ENCODE peak calls at places on chromosomes 2 and 18, in five cellular contexts. W is RWPE2, C is right lobe of liver, M is HFFc6, X is neural crest cell. K is an unnamed sample.

GRCh38 chr2:24456610-24457556 is 34.2 kb upstream of the NCOA1 start:
- DNase-seq in W (no peak), C (no peak), M (peak; percentile 65), X (no peak), K (no peak)

GRCh38 chr2:118242216-118242615 is 153.9 kb downstream of the INSIG2 start:
- DNase-seq in W (no peak), C (no peak), M (no peak), X (no peak), K (no peak)

GRCh38 chr2:17793803-17794349 is 22.4 kb upstream of the MSGN1 start:
- DNase-seq in W (no peak), C (no peak), M (peak; percentile 20), X (no peak), K (no peak)

GRCh38 chr2:62660582-62661262 is 44.8 kb upstream of the EHBP1 start:
- DNase-seq in W (no peak), C (no peak), M (peak; percentile 87), X (no peak), K (no peak)

GRCh38 chr2:44522846-44523245 is 161.1 kb downstream of the CAMKMT start:
- DNase-seq in W (no peak), C (no peak), M (no peak), X (no peak), K (no peak)

GRCh38 chr2:45342-46130 is 769 bp downstream of the FAM110C start:
- DNase-seq in W (no peak), C (no peak), M (no peak), X (peak; percentile 6), K (no peak)

GRCh38 chr2:134763164-134763710 is 44.4 kb upstream of the TMEM163 start:
- DNase-seq in W (no peak), C (no peak), M (no peak), X (no peak), K (no peak)

GRCh38 chr18:35756506-35757117 is 175.1 kb downstream of the GALNT1 start:
- DNase-seq in W (no peak), C (peak; percentile 57), M (peak; percentile 64), X (peak; percentile 63), K (peak; percentile 41)

GRCh38 chr2:84251651-84252278 is 207.3 kb downstream of the SUCLG1 start:
- DNase-seq in W (no peak), C (no peak), M (no peak), X (no peak), K (no peak)

GRCh38 chr18:71212222-71212621 is 923.4 kb downstream of the SOCS6 start:
- DNase-seq in W (no peak), C (no peak), M (no peak), X (no peak), K (no peak)

GRCh38 chr18:73947180-73947989 is 200.2 kb downstream of the FBXO15 start:
- DNase-seq in W (no peak), C (no peak), M (no peak), X (no peak), K (no peak)

GRCh38 chr2:151655663-151656398 is 78.4 kb downstream of the NEB start:
- DNase-seq in W (no peak), C (no peak), M (no peak), X (no peak), K (no peak)

GRCh38 chr2:240622631-240623235 is 2.5 kb upstream of the GPR35 start:
- DNase-seq in W (peak; percentile 57), C (peak; percentile 47), M (no peak), X (no peak), K (no peak)
- TF ChIP-seq CTCF in W (no peak), C (no peak), M (no peak), X (no peak), K (no peak)

GRCh38 chr2:102839668-102840388 is 78.0 kb downstream of the TMEM182 start:
- DNase-seq in W (no peak), C (no peak), M (peak; percentile 30), X (peak; percentile 64), K (peak; percentile 16)

GRCh38 chr2:102843759-102844443 is 82.1 kb downstream of the TMEM182 start:
- DNase-seq in W (no peak), C (no peak), M (no peak), X (no peak), K (no peak)

GRCh38 chr2:102844911-102845310 is 83.1 kb downstream of the TMEM182 start:
- DNase-seq in W (no peak), C (no peak), M (no peak), X (no peak), K (no peak)

GRCh38 chr2:102837626-102838198 is 75.9 kb downstream of the TMEM182 start:
- DNase-seq in W (no peak), C (no peak), M (no peak), X (no peak), K (no peak)

GRCh38 chr2:102841107-102841840 is 79.4 kb downstream of the TMEM182 start:
- DNase-seq in W (no peak), C (peak; percentile 61), M (peak; percentile 25), X (peak; percentile 68), K (peak; percentile 19)
- TF ChIP-seq CTCF in W (peak; percentile 47), C (peak; percentile 54), M (peak; percentile 74), X (peak; percentile 69), K (peak; percentile 58)

DNA sequence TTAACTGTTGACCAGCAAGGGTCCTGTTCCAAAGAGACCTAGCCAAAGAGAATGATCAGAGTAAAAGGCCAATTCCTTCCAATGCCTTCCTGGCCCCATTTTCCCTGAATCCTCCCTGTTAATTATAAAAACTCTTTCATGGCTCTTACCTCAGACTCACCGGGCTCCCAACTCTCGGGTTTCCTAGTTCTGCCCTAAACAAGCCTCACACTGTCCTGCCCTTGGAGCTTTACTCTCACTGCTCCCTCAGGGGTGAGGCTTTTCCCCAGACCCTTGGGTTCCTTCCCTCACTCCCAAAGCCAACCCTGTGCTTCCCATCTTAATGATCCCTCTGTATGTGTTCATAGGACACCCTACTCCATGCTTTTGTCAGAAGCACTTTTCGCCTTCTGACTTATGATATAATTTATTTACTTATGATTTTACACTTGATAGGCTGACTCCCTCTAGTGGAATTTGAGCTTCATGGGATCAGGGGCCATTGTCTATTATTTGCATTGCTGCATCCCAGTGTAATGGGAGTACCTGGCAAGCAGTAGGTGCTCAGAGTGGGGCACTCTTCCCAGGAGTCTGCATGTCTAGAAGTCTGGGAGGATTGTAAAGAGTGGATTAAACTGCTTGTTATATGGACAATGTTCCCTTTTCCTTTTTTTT is 29.9 kb upstream of the ZNG1B start:
- DNase-seq in W (no peak), C (no peak), M (peak; percentile 5), X (no peak), K (no peak)
- TF ChIP-seq CTCF in W (peak; percentile 73), C (peak; percentile 25), M (peak; percentile 67), X (peak; percentile 26), K (peak; percentile 25)

GRCh38 chr18:44869533-44869932 is 188.8 kb downstream of the SETBP1 start:
- DNase-seq in W (no peak), C (no peak), M (no peak), X (no peak), K (no peak)

GRCh38 chr18:44876024-44876423 is 195.3 kb downstream of the SETBP1 start:
- DNase-seq in W (no peak), C (no peak), M (no peak), X (no peak), K (no peak)

GRCh38 chr18:44866103-44866502 is 185.4 kb downstream of the SETBP1 start:
- DNase-seq in W (no peak), C (no peak), M (no peak), X (no peak), K (no peak)

GRCh38 chr18:44871771-44872170 is 191.1 kb downstream of the SETBP1 start:
- DNase-seq in W (no peak), C (no peak), M (no peak), X (no peak), K (no peak)

DNA sequence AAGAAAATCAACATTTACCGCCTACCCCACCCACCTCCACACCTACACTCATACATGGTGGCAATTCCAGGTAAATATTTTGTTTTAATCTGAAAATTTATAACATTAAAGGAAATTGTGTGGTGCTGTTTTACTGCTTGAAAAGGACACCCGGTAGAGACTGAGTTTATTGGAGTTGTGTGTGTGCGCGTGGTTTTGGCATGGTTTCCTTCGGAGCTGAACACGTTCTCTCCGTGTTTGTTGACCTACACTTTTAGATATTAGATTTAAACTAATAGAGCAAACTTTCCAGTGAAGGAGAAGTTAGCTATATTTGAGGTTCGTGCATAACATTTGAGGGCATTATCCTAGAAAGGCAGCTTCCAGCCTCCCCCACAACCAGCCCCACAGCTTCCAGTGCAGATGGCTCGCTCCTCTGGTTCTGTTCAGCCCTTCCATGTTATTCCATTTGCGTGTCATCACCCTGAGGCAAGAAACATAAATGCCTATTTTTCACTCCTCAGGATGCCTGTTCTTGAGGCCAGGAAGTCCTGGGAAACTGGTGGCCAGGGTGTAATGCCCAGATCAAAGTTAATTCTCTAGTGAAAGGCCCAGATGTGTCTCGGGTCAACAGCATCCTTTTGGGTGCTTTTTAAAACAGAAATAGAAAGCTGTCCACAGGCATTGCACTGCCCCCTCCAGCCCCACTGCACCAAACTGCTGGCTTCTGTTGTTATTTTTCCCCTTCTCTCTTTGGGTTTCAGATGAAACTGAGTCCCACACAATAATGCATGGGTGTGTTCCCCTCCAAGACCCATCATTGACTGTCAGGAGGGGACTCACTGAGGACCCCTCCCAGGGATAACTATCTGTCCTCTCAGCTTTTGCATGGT is 190.2 kb downstream of the SETBP1 start:
- DNase-seq in W (no peak), C (no peak), M (no peak), X (no peak), K (no peak)
- TF ChIP-seq CTCF in W (no peak), C (no peak), M (no peak), X (no peak), K (no peak)

DNA sequence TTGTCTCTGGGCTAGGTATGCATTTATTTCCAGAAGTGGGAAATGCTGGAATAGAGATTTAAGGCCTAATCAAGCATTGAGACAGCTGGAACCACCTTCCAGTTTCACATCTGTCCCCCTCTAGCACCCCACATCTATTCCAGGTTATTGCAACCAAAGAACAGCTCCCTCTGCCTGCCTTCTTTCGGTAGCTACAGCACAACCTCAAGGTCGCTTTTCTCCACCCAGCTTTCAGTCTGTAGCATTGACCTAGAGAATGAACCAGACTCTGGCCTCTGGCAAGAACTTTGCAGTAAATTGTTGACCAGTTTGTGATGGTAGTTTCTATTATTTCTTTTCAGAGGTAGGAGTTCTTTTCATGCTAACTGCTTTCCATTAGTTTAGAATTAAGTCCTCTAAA is 484.2 kb downstream of the DLGAP1 start:
- DNase-seq in W (no peak), C (no peak), M (peak; percentile 15), X (no peak), K (no peak)
- TF ChIP-seq CTCF in W (no peak), C (no peak), M (peak; percentile 60), X (no peak), K (peak; percentile 22)